ENCODE peak calls at places on chromosomes 2 and 18, in seven cellular contexts. J is NCI-H2081, H is coronary artery, Z is vagina, X is pons, Q is Peyer's patch, Y is type B pancreatic cell. R is an unnamed sample.

GRCh38 chr2:188050716-188051115 is 241.0 kb upstream of the GULP1 start:
- DNase-seq in J (no peak), H (no peak), Z (no peak), X (no peak), Q (no peak), Y (no peak), R (no peak)

GRCh38 chr2:23563673-23564617 is 179.0 kb downstream of the KLHL29 start:
- DNase-seq in J (no peak), H (peak; percentile 82), Z (no peak), X (peak; percentile 81), Q (no peak), Y (no peak), R (no peak)

GRCh38 chr18:25594351-25594750 is 242.4 kb upstream of the ZNF521 start:
- DNase-seq in J (no peak), H (no peak), Z (no peak), X (no peak), Q (no peak), Y (no peak), R (no peak)

GRCh38 chr2:29703336-29703735 is 218.1 kb downstream of the ALK start:
- DNase-seq in J (no peak), H (no peak), Z (no peak), X (no peak), Q (no peak), Y (no peak), R (no peak)

GRCh38 chr2:212777020-212777491 is 238.5 kb upstream of the ERBB4 start:
- DNase-seq in J (peak; percentile 44), H (no peak), Z (no peak), X (peak; percentile 36), Q (no peak), Y (no peak), R (peak; percentile 5)

GRCh38 chr2:217125004-217125403 is 265.1 kb upstream of the TNP1 start:
- DNase-seq in J (no peak), H (no peak), Z (no peak), X (no peak), Q (no peak), Y (no peak), R (no peak)

GRCh38 chr2:28393115-28393836 is 618 bp downstream of the FOSL2 start:
- DNase-seq in J (peak; percentile 49), H (peak; percentile 87), Z (no peak), X (no peak), Q (peak; percentile 78), Y (no peak), R (no peak)

GRCh38 chr2:109404681-109405080 is 209.1 kb downstream of the SEPTIN10 start:
- DNase-seq in J (no peak), H (no peak), Z (no peak), X (no peak), Q (no peak), Y (no peak), R (no peak)

GRCh38 chr2:237878321-237879057 is 19.1 kb downstream of the RAMP1 start:
- DNase-seq in J (no peak), H (peak; percentile 70), Z (no peak), X (no peak), Q (no peak), Y (no peak), R (no peak)

GRCh38 chr2:120558892-120559291 is 176.8 kb upstream of the GLI2 start:
- DNase-seq in J (no peak), H (no peak), Z (no peak), X (no peak), Q (peak; percentile 34), Y (no peak), R (no peak)

R was measured in amygdala.